ENCODE peak calls at places on chromosomes 11 and 22, in nine cellular contexts. U is neural crest cell; Z is NCI-H1694 treated with DMSO at 0.1 percent for 48 hours; T is ACHN; Y is stimulated activated CD8-positive, alpha-beta memory T cell treated with anti-CD3 and anti-CD28 coated beads, Interleukin-12 subunit alpha, Interleukin-12 subunit beta, amount 100 ng/mL, for 1 hour; J is right lobe of liver; C is AG20443; N is cardiac muscle cell; L is OCI-LY7. R is an unnamed sample.

GRCh38 chr11:97888641-97889040 is 1132.1 kb upstream of the CNTN5 start:
- DNase-seq in U (no peak), Z (no peak), T (no peak), Y (no peak), J (no peak), C (no peak), N (no peak), L (no peak), R (no peak)

GRCh38 chr11:10550988-10551657 is 10.1 kb upstream of the RNF141 start:
- DNase-seq in U (no peak), Z (no peak), T (no peak), Y (no peak), J (no peak), C (no peak), N (no peak), L (no peak), R (no peak)

GRCh38 chr11:122706689-122707088 is 51.2 kb downstream of the UBASH3B start:
- DNase-seq in U (no peak), Z (no peak), T (peak; percentile 69), Y (no peak), J (no peak), C (peak; percentile 67), N (no peak), L (no peak), R (peak; percentile 66)

GRCh38 chr11:119339581-119340334 is 925 bp downstream of the C1QTNF5 start:
- DNase-seq in U (peak; percentile 78), Z (no peak), T (peak; percentile 68), Y (no peak), J (peak; percentile 81), C (peak; percentile 93), N (peak; percentile 87), L (peak; percentile 35), R (peak; percentile 64)

GRCh38 chr11:73652046-73652730 is 5.8 kb downstream of the PLEKHB1 start:
- DNase-seq in U (peak; percentile 74), Z (no peak), T (no peak), Y (no peak), J (no peak), C (no peak), N (no peak), L (no peak), R (peak; percentile 47)

GRCh38 chr22:27748355-27749168 is 53.0 kb downstream of the MN1 start:
- DNase-seq in U (no peak), Z (no peak), T (no peak), Y (no peak), J (no peak), C (peak; percentile 67), N (no peak), L (no peak), R (peak; percentile 66)

GRCh38 chr11:100719362-100719761 is 32.3 kb downstream of the ARHGAP42 start:
- DNase-seq in U (no peak), Z (no peak), T (peak; percentile 12), Y (no peak), J (no peak), C (no peak), N (peak; percentile 26), L (no peak), R (peak; percentile 45)

GRCh38 chr11:100914415-100914814 is 215.2 kb downstream of the PGR start:
- DNase-seq in U (no peak), Z (no peak), T (no peak), Y (no peak), J (no peak), C (no peak), N (no peak), L (no peak), R (no peak)

GRCh38 chr11:84012171-84012826 is 726.1 kb upstream of the CCDC90B start:
- DNase-seq in U (no peak), Z (no peak), T (no peak), Y (no peak), J (no peak), C (no peak), N (no peak), L (no peak), R (no peak)

GRCh38 chr11:64649304-64649703 is 58.3 kb downstream of the SLC22A12 start:
- DNase-seq in U (no peak), Z (no peak), T (peak; percentile 8), Y (no peak), J (no peak), C (no peak), N (peak; percentile 71), L (peak; percentile 62), R (peak; percentile 27)

GRCh38 chr11:102467080-102467708 is 14.6 kb upstream of the TMEM123 start:
- DNase-seq in U (no peak), Z (no peak), T (no peak), Y (no peak), J (no peak), C (no peak), N (no peak), L (no peak), R (no peak)

GRCh38 chr11:93654266-93654665 is 7.2 kb upstream of the CEP295 start:
- DNase-seq in U (no peak), Z (no peak), T (no peak), Y (no peak), J (no peak), C (no peak), N (no peak), L (no peak), R (no peak)